ENCODE peak calls at places on chromosomes 3 and 15, in six cellular contexts. V is ovary, C is progenitor cell of endocrine pancreas, G is foreskin keratinocyte, L is endodermal cell, R is tibial artery. I is an unnamed sample.

GRCh38 chr3:197711973-197712707 is 24.6 kb downstream of the RUBCN start:
- DNase-seq in R (peak), C (no peak), L (peak), V (peak), G (peak), I (peak)

GRCh38 chr15:29924750-29925149 is 102.5 kb upstream of the TJP1 start:
- DNase-seq in G (peak), L (peak), C (peak), V (no peak), R (peak), I (peak)

GRCh38 chr3:79005084-79005483 is 762.7 kb downstream of the ROBO1 start:
- DNase-seq in C (no peak), V (no peak), R (no peak), G (no peak), L (no peak), I (no peak)

GRCh38 chr15:98647026-98647773 is 1.1 kb upstream of the IGF1R start:
- DNase-seq in C (peak), V (peak), G (no peak), L (peak), R (peak), I (peak)

GRCh38 chr3:4292301-4292700 is 10.9 kb upstream of the SETMAR start:
- DNase-seq in G (no peak), L (no peak), V (no peak), R (no peak), C (no peak), I (no peak)

GRCh38 chr3:172150896-172151295 is 111.5 kb downstream of the FNDC3B start:
- DNase-seq in C (no peak), V (no peak), G (no peak), R (no peak), L (no peak), I (peak)

GRCh38 chr15:43975326-43975725 is 148.5 kb downstream of the WDR76 start:
- DNase-seq in G (no peak), C (no peak), L (no peak), R (no peak), V (no peak), I (no peak)

GRCh38 chr3:23488618-23489017 is 285.5 kb downstream of the UBE2E2 start:
- DNase-seq in C (no peak), R (no peak), G (no peak), L (no peak), V (no peak), I (no peak)

GRCh38 chr15:56946150-56946549 is 27.7 kb downstream of the TCF12 start:
- DNase-seq in G (no peak), C (no peak), V (no peak), L (no peak), R (no peak), I (no peak)

GRCh38 chr15:32855942-32856341 is 138.1 kb downstream of the GREM1 start:
- DNase-seq in L (peak), V (no peak), C (no peak), R (no peak), G (peak), I (peak)

GRCh38 chr15:101156509-101157159 is 95.2 kb downstream of the CHSY1 start:
- DNase-seq in V (no peak), G (peak), R (no peak), C (no peak), L (no peak), I (no peak)

GRCh38 chr3:147419062-147419701 is 10.0 kb downstream of the ZIC1 start:
- DNase-seq in R (no peak), V (peak), C (no peak), G (no peak), L (peak), I (no peak)

GRCh38 chr15:76553564-76553963 is 217.0 kb downstream of the ISL2 start:
- DNase-seq in G (no peak), C (no peak), V (no peak), L (no peak), R (no peak), I (no peak)

GRCh38 chr3:120528163-120528562 is 68.0 kb upstream of the NDUFB4 start:
- DNase-seq in G (no peak), R (no peak), L (no peak), C (no peak), V (no peak), I (no peak)

GRCh38 chr15:37362414-37362813 is 262.1 kb upstream of the MEIS2 start:
- DNase-seq in L (no peak), C (no peak), V (no peak), R (no peak), G (no peak), I (no peak)

GRCh38 chr15:37360724-37361123 is 260.4 kb upstream of the MEIS2 start:
- DNase-seq in R (no peak), C (no peak), L (no peak), V (no peak), G (no peak), I (no peak)

GRCh38 chr15:37361621-37362020 is 261.3 kb upstream of the MEIS2 start:
- DNase-seq in V (no peak), L (no peak), R (no peak), C (no peak), G (no peak), I (no peak)

GRCh38 chr15:37359495-37360290 is 259.3 kb upstream of the MEIS2 start:
- DNase-seq in G (no peak), V (no peak), C (no peak), L (no peak), R (no peak), I (no peak)
- TF ChIP-seq CTCF in G (no peak), V (no peak), C (no peak), L (no peak), R (no peak), I (no peak)

GRCh38 chr3:123346041-123346440 is 102.8 kb downstream of the ADCY5 start:
- DNase-seq in G (no peak), R (peak), V (no peak), C (no peak), L (peak), I (no peak)
- TF ChIP-seq CTCF in G (no peak), R (no peak), V (no peak), C (no peak), L (no peak), I (no peak)

GRCh38 chr3:151214459-151214858 is 11.4 kb upstream of the GPR171 start:
- DNase-seq in L (no peak), C (no peak), G (no peak), R (no peak), V (no peak), I (no peak)
- TF ChIP-seq CTCF in L (peak), C (no peak), G (no peak), R (no peak), V (no peak), I (no peak)

GRCh38 chr3:88192631-88193030 is 42.9 kb downstream of the C3orf38 start:
- DNase-seq in V (no peak), R (no peak), G (no peak), L (no peak), C (no peak), I (no peak)

GRCh38 chr3:88189361-88189810 is 39.6 kb downstream of the C3orf38 start:
- DNase-seq in G (no peak), C (no peak), V (no peak), R (no peak), L (no peak), I (peak)

GRCh38 chr3:88192010-88192409 is 42.3 kb downstream of the C3orf38 start:
- DNase-seq in V (no peak), R (no peak), G (no peak), C (no peak), L (no peak), I (no peak)

DNA sequence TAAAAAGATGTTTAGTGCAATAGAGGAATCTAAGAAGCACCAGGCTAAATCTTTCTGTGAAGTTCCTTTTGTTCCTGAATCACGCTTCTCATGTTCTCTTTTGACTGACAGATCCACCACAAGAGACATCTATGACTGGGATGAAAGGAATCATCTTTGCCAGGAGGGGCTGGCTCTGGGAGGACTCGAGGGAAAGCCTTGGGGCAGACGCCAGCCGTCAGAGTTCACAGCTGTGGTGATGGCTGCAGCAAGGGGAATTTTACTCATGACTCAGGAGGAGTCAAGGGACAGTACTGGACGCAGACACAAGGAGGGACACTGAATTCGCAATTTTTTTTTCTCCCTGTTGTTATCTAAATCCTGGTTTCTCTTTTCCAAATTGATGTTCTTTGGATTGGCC is 38.7 kb downstream of the C3orf38 start:
- DNase-seq in C (no peak), L (no peak), V (no peak), R (no peak), G (no peak), I (no peak)
- TF ChIP-seq CTCF in C (no peak), L (no peak), V (no peak), R (no peak), G (no peak), I (no peak)

DNA sequence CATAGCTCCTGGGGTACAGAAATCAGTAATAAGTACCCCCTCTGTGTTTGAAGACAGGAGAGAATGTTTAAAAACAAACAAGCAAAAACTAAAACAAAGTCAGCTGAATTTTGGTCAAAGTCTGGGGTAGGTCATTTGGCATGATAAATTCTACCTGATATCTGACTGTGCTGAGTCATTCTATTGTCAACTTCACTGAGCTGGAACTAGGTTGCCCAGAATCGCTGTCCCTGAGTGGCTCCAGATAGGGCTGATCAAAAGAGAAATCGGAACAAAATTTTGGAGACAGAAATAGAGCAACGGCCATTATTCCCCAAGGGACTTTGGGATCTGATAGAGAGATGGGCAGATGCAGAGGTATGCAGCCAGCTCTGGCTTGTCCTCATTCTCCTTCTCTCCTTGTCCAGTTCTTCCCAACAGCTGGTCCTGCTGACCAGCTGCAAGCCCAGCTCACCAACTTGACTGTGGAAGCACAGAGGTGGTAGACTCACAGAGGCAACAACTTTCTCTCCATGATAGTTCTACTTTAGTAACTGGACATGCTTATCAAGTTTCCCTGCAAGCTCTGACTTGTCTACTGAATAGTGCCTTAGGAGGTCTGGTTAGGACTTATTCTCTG is 57.3 kb upstream of the MYRIP start:
- DNase-seq in L (peak), V (no peak), G (no peak), R (no peak), C (no peak), I (peak)
- TF ChIP-seq CTCF in L (no peak), V (no peak), G (no peak), R (no peak), C (no peak), I (no peak)

GRCh38 chr3:130242850-130243569 is 102.5 kb upstream of the COL6A5 start:
- DNase-seq in G (no peak), R (no peak), C (no peak), V (peak), L (no peak), I (peak)
- TF ChIP-seq CTCF in G (peak), R (no peak), C (no peak), V (peak), L (no peak), I (peak)

GRCh38 chr3:186529204-186529999 is 14.8 kb downstream of the CRYGS start:
- DNase-seq in C (no peak), R (no peak), V (no peak), L (no peak), G (no peak), I (no peak)
- TF ChIP-seq CTCF in C (peak), R (no peak), V (no peak), L (peak), G (peak), I (peak)

DNA sequence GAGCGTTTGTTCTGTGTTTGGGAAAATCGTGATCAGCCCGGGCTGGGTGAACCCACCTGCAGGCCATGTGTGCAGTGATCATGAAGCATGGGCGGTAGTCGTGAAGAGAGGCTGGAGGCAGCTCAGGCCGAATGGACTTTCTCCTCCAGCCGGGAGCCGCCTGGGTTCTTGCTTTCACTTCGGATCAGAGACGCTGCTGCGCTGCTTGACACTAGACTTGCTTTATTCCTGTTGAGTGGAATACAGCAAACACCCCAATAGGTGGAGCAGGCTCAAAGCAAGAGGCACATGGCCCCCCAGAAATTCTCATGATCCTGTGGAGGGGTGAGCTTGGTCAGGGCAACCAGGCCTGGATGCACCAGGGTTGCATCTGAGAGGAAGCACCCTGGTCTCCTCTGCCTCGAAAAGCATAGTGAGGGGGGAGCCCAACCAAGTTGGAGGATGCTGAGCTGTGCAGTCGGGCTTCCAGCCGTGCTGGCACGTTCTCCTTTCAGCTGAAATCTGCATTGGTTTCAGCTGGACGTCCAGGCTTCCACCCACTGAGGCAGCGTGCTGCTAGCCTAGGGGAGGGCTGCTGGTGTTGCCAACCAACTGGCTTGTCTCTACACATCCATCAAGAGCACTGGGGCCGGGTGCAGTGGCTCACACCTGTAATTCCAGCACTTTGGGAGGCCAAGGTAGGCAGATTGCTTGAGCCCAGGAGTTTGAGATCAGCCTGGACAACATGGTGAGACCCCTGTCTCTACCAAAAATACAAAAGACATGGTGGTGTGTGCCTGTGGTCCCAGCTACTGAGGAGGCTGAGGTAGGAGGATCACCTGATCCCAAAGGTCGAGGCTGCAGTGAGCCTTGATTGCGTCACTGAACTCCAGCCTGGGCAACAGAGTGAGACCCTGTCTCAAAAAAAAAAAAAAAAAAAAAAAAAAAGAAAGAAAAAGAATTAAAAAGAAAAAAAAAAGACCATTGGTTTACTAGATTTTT is 2.8 kb upstream of the NRROS start:
- DNase-seq in C (no peak), R (no peak), V (no peak), G (no peak), L (no peak), I (no peak)
- TF ChIP-seq CTCF in C (no peak), R (no peak), V (no peak), G (no peak), L (no peak), I (no peak)

I was measured in bronchial epithelial cell.